ENCODE peak calls at places on chromosome 3, in nine cellular contexts. S is caudate nucleus; Y is Daoy; X is IMR-90; U is right atrium auricular region; H is NCI-H2171 treated with DMSO at 0.1 percent for 48 hours; P is kidney glomerular epithelial cell; C is CD4-positive, alpha-beta T cell; V is mucosa of descending colon. R is an unnamed sample.

GRCh38 chr3:168065569-168065968 is 30.2 kb downstream of the GOLIM4 start:
- DNase-seq in S (no peak), Y (no peak), X (no peak), U (no peak), H (peak; percentile 31), P (no peak), C (no peak), V (no peak), R (no peak)

GRCh38 chr3:45545476-45545875 is 49.1 kb upstream of the LIMD1 start:
- DNase-seq in S (peak; percentile 83), Y (no peak), X (peak; percentile 45), U (peak; percentile 84), H (no peak), P (no peak), C (no peak), V (no peak), R (peak; percentile 11)

GRCh38 chr3:12618426-12618825 is 45.5 kb downstream of the RAF1 start:
- DNase-seq in S (no peak), Y (no peak), X (no peak), U (no peak), H (no peak), P (no peak), C (no peak), V (no peak), R (no peak)

GRCh38 chr3:10228248-10228950 is 19.9 kb upstream of the TATDN2 start:
- DNase-seq in S (no peak), Y (peak; percentile 69), X (no peak), U (no peak), H (no peak), P (no peak), C (no peak), V (no peak), R (no peak)

GRCh38 chr3:37466660-37467359 is 292.4 kb upstream of the LRRFIP2 start:
- DNase-seq in S (no peak), Y (no peak), X (no peak), U (peak; percentile 68), H (peak; percentile 83), P (no peak), C (no peak), V (no peak), R (no peak)

GRCh38 chr3:131036986-131037385 is 10.3 kb downstream of the NEK11 start:
- DNase-seq in S (no peak), Y (no peak), X (no peak), U (no peak), H (no peak), P (no peak), C (no peak), V (no peak), R (no peak)

GRCh38 chr3:58392191-58392590 is 41.4 kb downstream of the PDHB start:
- DNase-seq in S (no peak), Y (no peak), X (no peak), U (no peak), H (no peak), P (no peak), C (no peak), V (no peak), R (no peak)

GRCh38 chr3:116038968-116039950 is 406.0 kb downstream of the LSAMP start:
- DNase-seq in S (no peak), Y (no peak), X (no peak), U (no peak), H (no peak), P (no peak), C (no peak), V (no peak), R (peak; percentile 88)

GRCh38 chr3:141234283-141234682 is 2.7 kb downstream of the PXYLP1 start:
- DNase-seq in S (no peak), Y (no peak), X (no peak), U (no peak), H (no peak), P (no peak), C (no peak), V (no peak), R (no peak)

GRCh38 chr3:154615451-154615850 is 185.5 kb upstream of the GPR149 start:
- DNase-seq in S (no peak), Y (no peak), X (no peak), U (no peak), H (no peak), P (no peak), C (no peak), V (no peak), R (no peak)

GRCh38 chr3:127445581-127446368 is 144.8 kb downstream of the TPRA1 start:
- DNase-seq in S (no peak), Y (no peak), X (no peak), U (no peak), H (no peak), P (no peak), C (no peak), V (no peak), R (no peak)

GRCh38 chr3:172189987-172190603 is 150.7 kb downstream of the FNDC3B start:
- DNase-seq in S (no peak), Y (no peak), X (peak; percentile 70), U (no peak), H (no peak), P (no peak), C (no peak), V (no peak), R (no peak)

GRCh38 chr3:17473761-17474160 is 268.7 kb downstream of the TBC1D5 start:
- DNase-seq in S (no peak), Y (no peak), X (peak; percentile 23), U (no peak), H (no peak), P (no peak), C (no peak), V (no peak), R (no peak)

GRCh38 chr3:10417849-10418248 is 87.5 kb downstream of the ATP2B2 start:
- DNase-seq in S (no peak), Y (peak; percentile 28), X (peak; percentile 23), U (no peak), H (no peak), P (no peak), C (no peak), V (no peak), R (no peak)

GRCh38 chr3:5389057-5389456 is 201.6 kb downstream of the EDEM1 start:
- DNase-seq in S (no peak), Y (no peak), X (no peak), U (no peak), H (no peak), P (peak; percentile 53), C (no peak), V (no peak), R (no peak)

GRCh38 chr3:76930712-76931111 is 109.2 kb upstream of the ROBO2 start:
- DNase-seq in S (no peak), Y (no peak), X (no peak), U (no peak), H (peak; percentile 10), P (no peak), C (no peak), V (no peak), R (no peak)

GRCh38 chr3:110332591-110332990 is 739.0 kb upstream of the NECTIN3 start:
- DNase-seq in S (no peak), Y (no peak), X (no peak), U (no peak), H (no peak), P (no peak), C (no peak), V (no peak), R (no peak)

GRCh38 chr3:52034212-52034611 is 22.2 kb downstream of the DUSP7 start:
- DNase-seq in S (no peak), Y (no peak), X (no peak), U (no peak), H (no peak), P (no peak), C (no peak), V (no peak), R (no peak)

GRCh38 chr3:49165771-49166751 is at the start of gene CCDC71:
- DNase-seq in S (peak; percentile 66), Y (peak; percentile 71), X (peak; percentile 51), U (peak; percentile 61), H (peak; percentile 56), P (peak; percentile 27), C (peak; percentile 67), V (peak; percentile 79), R (peak; percentile 63)

GRCh38 chr3:14461748-14462324 is 59.4 kb downstream of the SLC6A6 start:
- DNase-seq in S (peak; percentile 17), Y (peak; percentile 59), X (peak; percentile 73), U (no peak), H (peak; percentile 6), P (peak; percentile 23), C (peak; percentile 14), V (peak; percentile 73), R (peak; percentile 32)

GRCh38 chr3:64987731-64988130 is 299.9 kb upstream of the ADAMTS9 start:
- DNase-seq in S (no peak), Y (no peak), X (no peak), U (no peak), H (no peak), P (no peak), C (no peak), V (no peak), R (no peak)

GRCh38 chr3:197026481-197026866 is 3.1 kb downstream of the MELTF start:
- DNase-seq in S (no peak), Y (no peak), X (no peak), U (peak; percentile 57), H (no peak), P (no peak), C (no peak), V (no peak), R (no peak)

GRCh38 chr3:125051715-125052581 is 3.8 kb downstream of the HEG1 start:
- DNase-seq in S (no peak), Y (peak; percentile 86), X (peak; percentile 91), U (peak; percentile 87), H (peak; percentile 69), P (no peak), C (peak; percentile 46), V (peak; percentile 45), R (no peak)

GRCh38 chr3:95899494-95899893 is 914.9 kb upstream of the EPHA6 start:
- DNase-seq in S (no peak), Y (no peak), X (peak; percentile 78), U (no peak), H (no peak), P (no peak), C (no peak), V (no peak), R (no peak)

GRCh38 chr3:195815169-195815771 is 3.5 kb upstream of the MUC4 start:
- DNase-seq in S (no peak), Y (peak; percentile 78), X (peak; percentile 16), U (no peak), H (no peak), P (no peak), C (no peak), V (no peak), R (no peak)

GRCh38 chr3:132723024-132723462 is 834 bp upstream of the NPHP3 start:
- DNase-seq in S (no peak), Y (no peak), X (no peak), U (no peak), H (no peak), P (peak; percentile 77), C (no peak), V (no peak), R (no peak)

GRCh38 chr3:15271785-15272381 is 60.5 kb downstream of the SH3BP5 start:
- DNase-seq in S (no peak), Y (no peak), X (no peak), U (peak; percentile 75), H (no peak), P (no peak), C (peak; percentile 65), V (peak; percentile 59), R (no peak)

GRCh38 chr3:140131895-140132294 is 196.9 kb downstream of the CLSTN2 start:
- DNase-seq in S (no peak), Y (no peak), X (no peak), U (no peak), H (no peak), P (no peak), C (no peak), V (no peak), R (no peak)

GRCh38 chr3:14505803-14506500 is 34.2 kb downstream of the GRIP2 start:
- DNase-seq in S (no peak), Y (no peak), X (no peak), U (no peak), H (no peak), P (no peak), C (no peak), V (no peak), R (no peak)

GRCh38 chr3:123432832-123433523 is 15.9 kb downstream of the ADCY5 start:
- DNase-seq in S (no peak), Y (no peak), X (no peak), U (no peak), H (no peak), P (no peak), C (no peak), V (no peak), R (peak; percentile 40)

GRCh38 chr3:124791639-124792111 is 61.4 kb downstream of the UMPS start:
- DNase-seq in S (no peak), Y (peak; percentile 89), X (peak; percentile 95), U (no peak), H (no peak), P (peak; percentile 19), C (no peak), V (peak; percentile 47), R (no peak)